ENCODE peak calls at places on chromosome 7, in six cellular contexts. One of them, this sample, is unnamed.

GRCh38 chr7:86968618-86969017 is 90.8 kb downstream of the ELAPOR2 start:
- DNase-seq in neural crest cell: no peak
- DNase-seq in GM23248: no peak
- DNase-seq in NCI-H345: peak
- DNase-seq in NCI-H510A treated with DMSO at 0.1 percent for 48 hours: no peak
- DNase-seq in effector memory CD4-positive, alpha-beta T cell: no peak
- DNase-seq in this sample: no peak

GRCh38 chr7:44394636-44395035 is 69.2 kb upstream of the CAMK2B start:
- DNase-seq in neural crest cell: no peak
- DNase-seq in GM23248: no peak
- DNase-seq in NCI-H345: peak
- DNase-seq in NCI-H510A treated with DMSO at 0.1 percent for 48 hours: no peak
- DNase-seq in effector memory CD4-positive, alpha-beta T cell: no peak
- DNase-seq in this sample: no peak

GRCh38 chr7:106345421-106346166 is 60.8 kb upstream of the NAMPT start:
- DNase-seq in neural crest cell: no peak
- DNase-seq in GM23248: peak
- DNase-seq in NCI-H345: no peak
- DNase-seq in NCI-H510A treated with DMSO at 0.1 percent for 48 hours: no peak
- DNase-seq in effector memory CD4-positive, alpha-beta T cell: no peak
- DNase-seq in this sample: peak

GRCh38 chr7:80614911-80615310 is 23.5 kb upstream of the CD36 start:
- DNase-seq in neural crest cell: no peak
- DNase-seq in GM23248: peak
- DNase-seq in NCI-H345: no peak
- DNase-seq in NCI-H510A treated with DMSO at 0.1 percent for 48 hours: no peak
- DNase-seq in effector memory CD4-positive, alpha-beta T cell: no peak
- DNase-seq in this sample: peak

GRCh38 chr7:92461027-92462003 is 14.0 kb downstream of the GATAD1 start:
- DNase-seq in neural crest cell: peak
- DNase-seq in GM23248: peak
- DNase-seq in NCI-H345: peak
- DNase-seq in NCI-H510A treated with DMSO at 0.1 percent for 48 hours: peak
- DNase-seq in effector memory CD4-positive, alpha-beta T cell: no peak
- DNase-seq in this sample: peak

GRCh38 chr7:37920619-37921339 is at the start of gene EPDR1:
- DNase-seq in neural crest cell: peak
- DNase-seq in GM23248: peak
- DNase-seq in NCI-H345: peak
- DNase-seq in NCI-H510A treated with DMSO at 0.1 percent for 48 hours: peak
- DNase-seq in effector memory CD4-positive, alpha-beta T cell: no peak
- DNase-seq in this sample: peak

GRCh38 chr7:107048783-107049418 is 4.4 kb downstream of the PRKAR2B start:
- DNase-seq in neural crest cell: no peak
- DNase-seq in GM23248: no peak
- DNase-seq in NCI-H345: no peak
- DNase-seq in NCI-H510A treated with DMSO at 0.1 percent for 48 hours: no peak
- DNase-seq in effector memory CD4-positive, alpha-beta T cell: no peak
- DNase-seq in this sample: no peak

GRCh38 chr7:147197006-147197405 is 1080.4 kb downstream of the CNTNAP2 start:
- DNase-seq in neural crest cell: no peak
- DNase-seq in GM23248: peak
- DNase-seq in NCI-H345: peak
- DNase-seq in NCI-H510A treated with DMSO at 0.1 percent for 48 hours: peak
- DNase-seq in effector memory CD4-positive, alpha-beta T cell: no peak
- DNase-seq in this sample: peak

GRCh38 chr7:32223721-32224120 is 153.5 kb upstream of the PDE1C start:
- DNase-seq in neural crest cell: no peak
- DNase-seq in GM23248: no peak
- DNase-seq in NCI-H345: no peak
- DNase-seq in NCI-H510A treated with DMSO at 0.1 percent for 48 hours: no peak
- DNase-seq in effector memory CD4-positive, alpha-beta T cell: no peak
- DNase-seq in this sample: no peak

GRCh38 chr7:25777969-25778767 is 373.8 kb upstream of the NFE2L3 start:
- DNase-seq in neural crest cell: no peak
- DNase-seq in GM23248: no peak
- DNase-seq in NCI-H345: peak
- DNase-seq in NCI-H510A treated with DMSO at 0.1 percent for 48 hours: peak
- DNase-seq in effector memory CD4-positive, alpha-beta T cell: no peak
- DNase-seq in this sample: no peak

GRCh38 chr7:87797798-87798403 is 78.3 kb downstream of the SLC25A40 start:
- DNase-seq in neural crest cell: no peak
- DNase-seq in GM23248: peak
- DNase-seq in NCI-H345: peak
- DNase-seq in NCI-H510A treated with DMSO at 0.1 percent for 48 hours: peak
- DNase-seq in effector memory CD4-positive, alpha-beta T cell: no peak
- DNase-seq in this sample: peak

GRCh38 chr7:24010495-24010894 is 273.5 kb upstream of the NPY start:
- DNase-seq in neural crest cell: no peak
- DNase-seq in GM23248: no peak
- DNase-seq in NCI-H345: no peak
- DNase-seq in NCI-H510A treated with DMSO at 0.1 percent for 48 hours: no peak
- DNase-seq in effector memory CD4-positive, alpha-beta T cell: no peak
- DNase-seq in this sample: no peak